ENCODE peak calls at places on chromosomes 3 and 15, in seven cellular contexts. One of them, this sample, is unnamed.

GRCh38 chr3:81419196-81419595 is 342.2 kb downstream of the GBE1 start:
- DNase-seq in IMR-90: peak; percentile 22
- DNase-seq in mesenchymal stem cell: peak; percentile 3
- DNase-seq in neuronal stem cell: no peak
- DNase-seq in mesendoderm: no peak
- DNase-seq in H1: no peak
- DNase-seq in H9: no peak
- DNase-seq in this sample: peak; percentile 28

GRCh38 chr15:52680041-52680391 is 828 bp upstream of the ATOSA start:
- DNase-seq in IMR-90: peak; percentile 1
- DNase-seq in H9: no peak
- DNase-seq in mesendoderm: no peak
- DNase-seq in neuronal stem cell: peak; percentile 14
- DNase-seq in H1: no peak
- DNase-seq in mesenchymal stem cell: peak; percentile 76
- DNase-seq in this sample: no peak

GRCh38 chr3:70990723-70991122 is 592.8 kb downstream of the FOXP1 start:
- DNase-seq in mesendoderm: no peak
- DNase-seq in IMR-90: peak; percentile 17
- DNase-seq in H1: no peak
- DNase-seq in H9: no peak
- DNase-seq in mesenchymal stem cell: no peak
- DNase-seq in neuronal stem cell: no peak
- DNase-seq in this sample: no peak

GRCh38 chr3:149604125-149604851 is 53.5 kb downstream of the WWTR1 start:
- DNase-seq in H9: peak; percentile 63
- DNase-seq in mesenchymal stem cell: no peak
- DNase-seq in mesendoderm: peak; percentile 62
- DNase-seq in IMR-90: peak; percentile 44
- DNase-seq in neuronal stem cell: no peak
- DNase-seq in H1: no peak
- DNase-seq in this sample: peak; percentile 61

GRCh38 chr3:76570436-76571057 is 469.4 kb upstream of the ROBO2 start:
- DNase-seq in neuronal stem cell: no peak
- DNase-seq in H9: no peak
- DNase-seq in H1: no peak
- DNase-seq in mesendoderm: peak; percentile 22
- DNase-seq in mesenchymal stem cell: peak; percentile 32
- DNase-seq in IMR-90: peak; percentile 48
- DNase-seq in this sample: peak; percentile 43

GRCh38 chr3:53680026-53680425 is 166.2 kb downstream of the CHDH start:
- DNase-seq in mesendoderm: peak; percentile 74
- DNase-seq in neuronal stem cell: no peak
- DNase-seq in mesenchymal stem cell: peak; percentile 2
- DNase-seq in IMR-90: peak; percentile 2
- DNase-seq in H1: no peak
- DNase-seq in H9: no peak
- DNase-seq in this sample: no peak

GRCh38 chr15:71806452-71806931 is 3.9 kb upstream of the NR2E3 start:
- DNase-seq in IMR-90: peak; percentile 69
- DNase-seq in H1: no peak
- DNase-seq in H9: no peak
- DNase-seq in neuronal stem cell: no peak
- DNase-seq in mesendoderm: peak; percentile 82
- DNase-seq in mesenchymal stem cell: peak; percentile 44
- DNase-seq in this sample: no peak

GRCh38 chr3:16338999-16339398 is 74.0 kb downstream of the OXNAD1 start:
- DNase-seq in H1: no peak
- DNase-seq in H9: no peak
- DNase-seq in IMR-90: peak; percentile 97
- DNase-seq in mesendoderm: peak; percentile 91
- DNase-seq in mesenchymal stem cell: peak; percentile 98
- DNase-seq in neuronal stem cell: no peak
- DNase-seq in this sample: peak; percentile 85

GRCh38 chr3:112460519-112460918 is 38.8 kb downstream of the BTLA start:
- DNase-seq in mesenchymal stem cell: no peak
- DNase-seq in H9: no peak
- DNase-seq in IMR-90: no peak
- DNase-seq in mesendoderm: no peak
- DNase-seq in H1: no peak
- DNase-seq in neuronal stem cell: no peak
- DNase-seq in this sample: no peak

GRCh38 chr3:155702745-155703581 is 41.9 kb downstream of the PLCH1 start:
- DNase-seq in mesendoderm: no peak
- DNase-seq in H9: no peak
- DNase-seq in neuronal stem cell: no peak
- DNase-seq in H1: no peak
- DNase-seq in mesenchymal stem cell: no peak
- DNase-seq in IMR-90: no peak
- DNase-seq in this sample: no peak

GRCh38 chr3:157176108-157176507 is 16.2 kb upstream of the CCNL1 start:
- DNase-seq in mesendoderm: no peak
- DNase-seq in IMR-90: peak; percentile 54
- DNase-seq in H1: no peak
- DNase-seq in H9: no peak
- DNase-seq in mesenchymal stem cell: peak; percentile 39
- DNase-seq in neuronal stem cell: no peak
- DNase-seq in this sample: no peak

GRCh38 chr3:108804956-108805355 is 17.6 kb upstream of the TRAT1 start:
- DNase-seq in H9: no peak
- DNase-seq in H1: no peak
- DNase-seq in mesendoderm: no peak
- DNase-seq in IMR-90: no peak
- DNase-seq in mesenchymal stem cell: no peak
- DNase-seq in neuronal stem cell: no peak
- DNase-seq in this sample: no peak

GRCh38 chr3:169286992-169287391 is 376.5 kb downstream of the MECOM start:
- DNase-seq in mesenchymal stem cell: no peak
- DNase-seq in H9: no peak
- DNase-seq in H1: no peak
- DNase-seq in IMR-90: no peak
- DNase-seq in mesendoderm: peak; percentile 40
- DNase-seq in neuronal stem cell: no peak
- DNase-seq in this sample: no peak

GRCh38 chr3:123028233-123028828 is 768 bp upstream of the SEMA5B start:
- DNase-seq in H9: peak; percentile 60
- DNase-seq in mesendoderm: peak; percentile 94
- DNase-seq in H1: no peak
- DNase-seq in IMR-90: peak; percentile 72
- DNase-seq in mesenchymal stem cell: peak; percentile 87
- DNase-seq in neuronal stem cell: peak; percentile 44
- DNase-seq in this sample: peak; percentile 47

GRCh38 chr15:79078763-79079395 is 11.7 kb downstream of the RASGRF1 start:
- DNase-seq in H1: no peak
- DNase-seq in neuronal stem cell: no peak
- DNase-seq in IMR-90: no peak
- DNase-seq in mesenchymal stem cell: no peak
- DNase-seq in mesendoderm: no peak
- DNase-seq in H9: no peak
- DNase-seq in this sample: no peak

GRCh38 chr3:9247361-9248231 is 1.9 kb downstream of the SRGAP3 start:
- DNase-seq in H9: peak; percentile 28
- DNase-seq in IMR-90: no peak
- DNase-seq in neuronal stem cell: no peak
- DNase-seq in mesenchymal stem cell: no peak
- DNase-seq in H1: no peak
- DNase-seq in mesendoderm: no peak
- DNase-seq in this sample: no peak

GRCh38 chr15:58588096-58588495 is 156.3 kb downstream of the LIPC start:
- DNase-seq in H1: no peak
- DNase-seq in IMR-90: no peak
- DNase-seq in mesendoderm: peak; percentile 52
- DNase-seq in H9: no peak
- DNase-seq in mesenchymal stem cell: no peak
- DNase-seq in neuronal stem cell: no peak
- DNase-seq in this sample: no peak

GRCh38 chr3:33541918-33542317 is 101.7 kb upstream of the UBP1 start:
- DNase-seq in neuronal stem cell: no peak
- DNase-seq in IMR-90: peak; percentile 3
- DNase-seq in H1: no peak
- DNase-seq in mesenchymal stem cell: no peak
- DNase-seq in mesendoderm: no peak
- DNase-seq in H9: no peak
- DNase-seq in this sample: no peak

GRCh38 chr15:47366884-47367283 is 350.4 kb upstream of the SEMA6D start:
- DNase-seq in mesendoderm: no peak
- DNase-seq in H9: no peak
- DNase-seq in neuronal stem cell: no peak
- DNase-seq in mesenchymal stem cell: peak; percentile 72
- DNase-seq in IMR-90: peak; percentile 30
- DNase-seq in H1: no peak
- DNase-seq in this sample: no peak

GRCh38 chr3:128062033-128062745 is 10.0 kb downstream of the SEC61A1 start:
- DNase-seq in mesenchymal stem cell: no peak
- DNase-seq in mesendoderm: no peak
- DNase-seq in H1: no peak
- DNase-seq in H9: no peak
- DNase-seq in neuronal stem cell: no peak
- DNase-seq in IMR-90: no peak
- DNase-seq in this sample: no peak

GRCh38 chr15:90664650-90665287 is 52.4 kb upstream of the BLM start:
- DNase-seq in mesendoderm: no peak
- DNase-seq in IMR-90: peak; percentile 31
- DNase-seq in neuronal stem cell: no peak
- DNase-seq in H1: no peak
- DNase-seq in mesenchymal stem cell: no peak
- DNase-seq in H9: no peak
- DNase-seq in this sample: peak; percentile 28

GRCh38 chr3:105785790-105786189 is 83.0 kb downstream of the CBLB start:
- DNase-seq in H9: no peak
- DNase-seq in mesenchymal stem cell: no peak
- DNase-seq in neuronal stem cell: no peak
- DNase-seq in mesendoderm: no peak
- DNase-seq in IMR-90: no peak
- DNase-seq in H1: no peak
- DNase-seq in this sample: no peak

GRCh38 chr3:74445541-74445940 is 168.9 kb downstream of the CNTN3 start:
- DNase-seq in mesenchymal stem cell: no peak
- DNase-seq in H9: no peak
- DNase-seq in mesendoderm: no peak
- DNase-seq in neuronal stem cell: no peak
- DNase-seq in IMR-90: no peak
- DNase-seq in H1: no peak
- DNase-seq in this sample: no peak

GRCh38 chr3:74442683-74443082 is 171.8 kb downstream of the CNTN3 start:
- DNase-seq in IMR-90: no peak
- DNase-seq in mesenchymal stem cell: no peak
- DNase-seq in H9: no peak
- DNase-seq in neuronal stem cell: no peak
- DNase-seq in H1: no peak
- DNase-seq in mesendoderm: no peak
- DNase-seq in this sample: no peak

GRCh38 chr3:74447221-74447620 is 167.2 kb downstream of the CNTN3 start:
- DNase-seq in neuronal stem cell: no peak
- DNase-seq in mesenchymal stem cell: no peak
- DNase-seq in mesendoderm: no peak
- DNase-seq in H1: no peak
- DNase-seq in H9: no peak
- DNase-seq in IMR-90: no peak
- DNase-seq in this sample: no peak

GRCh38 chr3:74443102-74443501 is 171.4 kb downstream of the CNTN3 start:
- DNase-seq in mesendoderm: no peak
- DNase-seq in H1: no peak
- DNase-seq in mesenchymal stem cell: no peak
- DNase-seq in neuronal stem cell: no peak
- DNase-seq in IMR-90: peak; percentile 49
- DNase-seq in H9: no peak
- DNase-seq in this sample: no peak
- H3K18ac ChIP-seq in mesendoderm: no peak overlapping the region
- H3K18ac ChIP-seq in H1: no peak overlapping the region
- H3K18ac ChIP-seq in mesenchymal stem cell: no peak overlapping the region
- H3K18ac ChIP-seq in neuronal stem cell: no peak overlapping the region
- H3K18ac ChIP-seq in IMR-90: peak overlapping the region; percentile 23
- H3K18ac ChIP-seq in H9: no peak overlapping the region
- H3K18ac ChIP-seq in this sample: no peak overlapping the region

DNA sequence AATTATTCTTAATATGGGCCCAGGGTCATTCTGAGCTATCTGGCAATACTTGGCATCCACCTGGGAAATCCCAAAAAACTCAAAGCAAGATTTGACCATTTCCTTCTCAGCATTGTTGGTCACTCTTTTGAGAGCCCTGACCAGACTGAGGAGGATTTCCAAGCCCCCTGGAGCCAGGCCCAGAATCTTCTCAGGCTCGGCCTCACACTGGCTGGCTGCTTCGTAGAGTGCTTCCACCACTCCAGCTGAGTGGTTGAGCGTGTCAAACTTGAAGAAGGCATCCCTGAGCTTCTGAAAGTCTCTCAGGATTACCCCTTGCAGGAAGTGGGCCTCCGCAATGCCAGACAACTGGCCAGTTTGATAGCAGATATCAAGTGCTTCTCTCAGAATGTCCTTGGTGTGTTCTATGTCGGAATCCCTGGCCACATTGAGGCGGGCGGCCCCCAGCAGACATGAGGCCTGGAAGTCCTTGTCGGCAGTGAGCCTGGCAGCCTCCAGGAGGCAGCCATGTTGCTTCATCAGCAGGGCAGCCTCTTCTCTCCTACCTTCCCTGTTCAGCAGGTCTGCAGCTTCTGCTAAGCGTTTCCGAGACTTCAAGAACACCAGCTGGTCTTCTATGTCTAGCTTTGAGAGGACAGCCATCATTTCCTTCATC is 68.9 kb upstream of the DCLK3 start:
- DNase-seq in neuronal stem cell: no peak
- DNase-seq in mesendoderm: peak; percentile 22
- DNase-seq in H1: no peak
- DNase-seq in IMR-90: no peak
- DNase-seq in H9: no peak
- DNase-seq in mesenchymal stem cell: no peak
- DNase-seq in this sample: no peak
- H3K27ac ChIP-seq in neuronal stem cell: no peak overlapping the region
- H3K27ac ChIP-seq in mesendoderm: no peak overlapping the region
- H3K27ac ChIP-seq in H1: no peak overlapping the region
- H3K27ac ChIP-seq in IMR-90: no peak overlapping the region
- H3K27ac ChIP-seq in H9: no peak overlapping the region
- H3K27ac ChIP-seq in mesenchymal stem cell: no peak overlapping the region
- H3K27ac ChIP-seq in this sample: no peak overlapping the region

GRCh38 chr15:87268675-87269074 is 987.9 kb downstream of the NTRK3 start:
- DNase-seq in H1: no peak
- DNase-seq in neuronal stem cell: no peak
- DNase-seq in mesenchymal stem cell: peak; percentile 58
- DNase-seq in H9: no peak
- DNase-seq in IMR-90: no peak
- DNase-seq in mesendoderm: peak; percentile 15
- DNase-seq in this sample: no peak
- H2BK5ac ChIP-seq in H1: no peak overlapping the region
- H2BK5ac ChIP-seq in neuronal stem cell: no peak overlapping the region
- H2BK5ac ChIP-seq in mesenchymal stem cell: no peak overlapping the region
- H2BK5ac ChIP-seq in H9: no peak overlapping the region
- H2BK5ac ChIP-seq in IMR-90: no peak overlapping the region
- H2BK5ac ChIP-seq in mesendoderm: no peak overlapping the region
- H2BK5ac ChIP-seq in this sample: no peak overlapping the region

DNA sequence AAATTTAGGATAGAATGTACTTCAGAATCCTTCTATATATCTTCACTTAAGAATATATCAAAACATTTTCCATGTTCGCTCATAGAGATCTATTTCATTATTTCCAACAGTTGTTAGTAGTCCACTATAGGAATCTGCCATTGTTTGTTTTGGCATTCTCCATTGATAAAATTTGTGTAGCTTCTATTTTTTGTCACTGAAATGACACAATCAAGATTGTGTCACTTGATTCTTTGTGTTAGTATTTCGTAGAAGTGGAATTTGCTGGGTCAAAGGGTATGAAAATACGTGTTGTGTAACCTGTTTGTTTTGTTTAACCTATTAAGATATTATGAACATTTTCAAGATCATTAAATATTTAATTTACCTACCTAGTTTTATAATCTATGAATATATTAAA is 15.9 kb upstream of the GPR156 start:
- DNase-seq in mesenchymal stem cell: no peak
- DNase-seq in IMR-90: no peak
- DNase-seq in H9: no peak
- DNase-seq in H1: no peak
- DNase-seq in mesendoderm: no peak
- DNase-seq in neuronal stem cell: no peak
- DNase-seq in this sample: no peak
- H3K18ac ChIP-seq in mesenchymal stem cell: no peak overlapping the region
- H3K18ac ChIP-seq in IMR-90: no peak overlapping the region
- H3K18ac ChIP-seq in H9: no peak overlapping the region
- H3K18ac ChIP-seq in H1: no peak overlapping the region
- H3K18ac ChIP-seq in mesendoderm: no peak overlapping the region
- H3K18ac ChIP-seq in neuronal stem cell: no peak overlapping the region
- H3K18ac ChIP-seq in this sample: no peak overlapping the region

This sample was measured in trophoblast cell.